ENCODE peak calls at places on chromosome 4, in seven cellular contexts. One of them, this sample, is unnamed.

GRCh38 chr4:185931986-185932385 is 120.0 kb upstream of the SORBS2 start:
- DNase-seq in fibroblast of mammary gland: peak
- DNase-seq in HFF-Myc: no peak
- DNase-seq in tibial artery: no peak
- DNase-seq in ascending aorta: no peak
- DNase-seq in foreskin fibroblast: no peak
- DNase-seq in fibroblast of the aortic adventitia: no peak
- DNase-seq in this sample: no peak

GRCh38 chr4:183635333-183635732 is 23.7 kb downstream of the RWDD4 start:
- DNase-seq in fibroblast of the aortic adventitia: no peak
- DNase-seq in ascending aorta: no peak
- DNase-seq in HFF-Myc: no peak
- DNase-seq in tibial artery: no peak
- DNase-seq in fibroblast of mammary gland: no peak
- DNase-seq in foreskin fibroblast: no peak
- DNase-seq in this sample: no peak

GRCh38 chr4:61202100-61202637 is 2.0 kb downstream of the ADGRL3 start:
- DNase-seq in fibroblast of the aortic adventitia: no peak
- DNase-seq in tibial artery: peak
- DNase-seq in foreskin fibroblast: peak
- DNase-seq in ascending aorta: no peak
- DNase-seq in fibroblast of mammary gland: no peak
- DNase-seq in HFF-Myc: no peak
- DNase-seq in this sample: no peak

GRCh38 chr4:2852481-2852881 is 8.8 kb downstream of the ADD1 start:
- DNase-seq in foreskin fibroblast: no peak
- DNase-seq in tibial artery: no peak
- DNase-seq in fibroblast of the aortic adventitia: no peak
- DNase-seq in fibroblast of mammary gland: no peak
- DNase-seq in HFF-Myc: no peak
- DNase-seq in ascending aorta: no peak
- DNase-seq in this sample: no peak

GRCh38 chr4:111228874-111229273 is 606.0 kb upstream of the PITX2 start:
- DNase-seq in fibroblast of mammary gland: peak
- DNase-seq in fibroblast of the aortic adventitia: peak
- DNase-seq in HFF-Myc: no peak
- DNase-seq in foreskin fibroblast: peak
- DNase-seq in ascending aorta: no peak
- DNase-seq in tibial artery: no peak
- DNase-seq in this sample: no peak

GRCh38 chr4:94654714-94655113 is 103.0 kb upstream of the BMPR1B start:
- DNase-seq in foreskin fibroblast: no peak
- DNase-seq in ascending aorta: no peak
- DNase-seq in fibroblast of mammary gland: no peak
- DNase-seq in fibroblast of the aortic adventitia: no peak
- DNase-seq in tibial artery: no peak
- DNase-seq in HFF-Myc: no peak
- DNase-seq in this sample: no peak

GRCh38 chr4:98506462-98507132 is 151.8 kb downstream of the TSPAN5 start:
- DNase-seq in HFF-Myc: no peak
- DNase-seq in ascending aorta: no peak
- DNase-seq in fibroblast of the aortic adventitia: no peak
- DNase-seq in tibial artery: no peak
- DNase-seq in fibroblast of mammary gland: no peak
- DNase-seq in foreskin fibroblast: no peak
- DNase-seq in this sample: no peak

GRCh38 chr4:151768835-151769234 is 8.0 kb upstream of the GATB start:
- DNase-seq in foreskin fibroblast: no peak
- DNase-seq in tibial artery: no peak
- DNase-seq in fibroblast of mammary gland: no peak
- DNase-seq in HFF-Myc: no peak
- DNase-seq in fibroblast of the aortic adventitia: no peak
- DNase-seq in ascending aorta: no peak
- DNase-seq in this sample: no peak

GRCh38 chr4:175308236-175308635 is 390.1 kb downstream of the ADAM29 start:
- DNase-seq in fibroblast of mammary gland: peak
- DNase-seq in ascending aorta: no peak
- DNase-seq in tibial artery: no peak
- DNase-seq in fibroblast of the aortic adventitia: peak
- DNase-seq in HFF-Myc: no peak
- DNase-seq in foreskin fibroblast: peak
- DNase-seq in this sample: no peak

GRCh38 chr4:23455482-23455881 is 434.4 kb downstream of the PPARGC1A start:
- DNase-seq in fibroblast of mammary gland: no peak
- DNase-seq in ascending aorta: no peak
- DNase-seq in HFF-Myc: no peak
- DNase-seq in tibial artery: no peak
- DNase-seq in fibroblast of the aortic adventitia: no peak
- DNase-seq in foreskin fibroblast: no peak
- DNase-seq in this sample: no peak

GRCh38 chr4:70969076-70969475 is 24.4 kb upstream of the DCK start:
- DNase-seq in foreskin fibroblast: no peak
- DNase-seq in fibroblast of mammary gland: no peak
- DNase-seq in fibroblast of the aortic adventitia: no peak
- DNase-seq in ascending aorta: no peak
- DNase-seq in HFF-Myc: no peak
- DNase-seq in tibial artery: no peak
- DNase-seq in this sample: no peak

GRCh38 chr4:94483895-94484294 is 32.2 kb downstream of the PDLIM5 start:
- DNase-seq in fibroblast of mammary gland: no peak
- DNase-seq in ascending aorta: no peak
- DNase-seq in fibroblast of the aortic adventitia: no peak
- DNase-seq in HFF-Myc: no peak
- DNase-seq in foreskin fibroblast: no peak
- DNase-seq in tibial artery: no peak
- DNase-seq in this sample: no peak

GRCh38 chr4:76854858-76855257 is 43.1 kb downstream of the SOWAHB start:
- DNase-seq in fibroblast of the aortic adventitia: no peak
- DNase-seq in foreskin fibroblast: no peak
- DNase-seq in fibroblast of mammary gland: no peak
- DNase-seq in ascending aorta: no peak
- DNase-seq in tibial artery: no peak
- DNase-seq in HFF-Myc: no peak
- DNase-seq in this sample: no peak

GRCh38 chr4:153497988-153498967 is 32.1 kb downstream of the TMEM131L start:
- DNase-seq in foreskin fibroblast: peak
- DNase-seq in fibroblast of the aortic adventitia: peak
- DNase-seq in tibial artery: no peak
- DNase-seq in fibroblast of mammary gland: peak
- DNase-seq in ascending aorta: no peak
- DNase-seq in HFF-Myc: no peak
- DNase-seq in this sample: no peak

GRCh38 chr4:126513596-126513995 is 1119.2 kb upstream of the INTU start:
- DNase-seq in ascending aorta: no peak
- DNase-seq in fibroblast of the aortic adventitia: no peak
- DNase-seq in tibial artery: no peak
- DNase-seq in HFF-Myc: no peak
- DNase-seq in foreskin fibroblast: no peak
- DNase-seq in fibroblast of mammary gland: no peak
- DNase-seq in this sample: no peak

GRCh38 chr4:79851625-79852304 is 221.3 kb downstream of the ANTXR2 start:
- DNase-seq in fibroblast of the aortic adventitia: peak
- DNase-seq in tibial artery: no peak
- DNase-seq in foreskin fibroblast: no peak
- DNase-seq in fibroblast of mammary gland: peak
- DNase-seq in ascending aorta: no peak
- DNase-seq in HFF-Myc: no peak
- DNase-seq in this sample: no peak

GRCh38 chr4:87420431-87420830 is 1.9 kb upstream of the NUDT9 start:
- DNase-seq in tibial artery: no peak
- DNase-seq in foreskin fibroblast: no peak
- DNase-seq in fibroblast of mammary gland: no peak
- DNase-seq in ascending aorta: no peak
- DNase-seq in fibroblast of the aortic adventitia: no peak
- DNase-seq in HFF-Myc: no peak
- DNase-seq in this sample: no peak

GRCh38 chr4:14023036-14023435 is 395.5 kb upstream of the BOD1L1 start:
- DNase-seq in ascending aorta: no peak
- DNase-seq in fibroblast of mammary gland: peak
- DNase-seq in tibial artery: no peak
- DNase-seq in fibroblast of the aortic adventitia: peak
- DNase-seq in foreskin fibroblast: peak
- DNase-seq in HFF-Myc: no peak
- DNase-seq in this sample: no peak

GRCh38 chr4:54439831-54440243 is 210.7 kb downstream of the PDGFRA start:
- DNase-seq in foreskin fibroblast: peak
- DNase-seq in fibroblast of mammary gland: peak
- DNase-seq in HFF-Myc: peak
- DNase-seq in fibroblast of the aortic adventitia: peak
- DNase-seq in ascending aorta: no peak
- DNase-seq in tibial artery: peak
- DNase-seq in this sample: no peak

GRCh38 chr4:25448379-25449109 is 71.5 kb downstream of the ANAPC4 start:
- DNase-seq in ascending aorta: no peak
- DNase-seq in fibroblast of mammary gland: no peak
- DNase-seq in HFF-Myc: peak
- DNase-seq in foreskin fibroblast: peak
- DNase-seq in fibroblast of the aortic adventitia: peak
- DNase-seq in tibial artery: no peak
- DNase-seq in this sample: no peak

GRCh38 chr4:6748286-6748685 is 32.3 kb downstream of the BLOC1S4 start:
- DNase-seq in tibial artery: no peak
- DNase-seq in fibroblast of the aortic adventitia: no peak
- DNase-seq in ascending aorta: no peak
- DNase-seq in foreskin fibroblast: no peak
- DNase-seq in HFF-Myc: no peak
- DNase-seq in fibroblast of mammary gland: no peak
- DNase-seq in this sample: no peak

GRCh38 chr4:174362340-174362739 is 78.6 kb downstream of the CEP44 start:
- DNase-seq in HFF-Myc: no peak
- DNase-seq in ascending aorta: no peak
- DNase-seq in fibroblast of mammary gland: no peak
- DNase-seq in tibial artery: no peak
- DNase-seq in fibroblast of the aortic adventitia: no peak
- DNase-seq in foreskin fibroblast: no peak
- DNase-seq in this sample: no peak

GRCh38 chr4:99665981-99666380 is 8.4 kb upstream of the C4orf54 start:
- DNase-seq in fibroblast of the aortic adventitia: no peak
- DNase-seq in fibroblast of mammary gland: no peak
- DNase-seq in ascending aorta: no peak
- DNase-seq in HFF-Myc: no peak
- DNase-seq in foreskin fibroblast: no peak
- DNase-seq in tibial artery: no peak
- DNase-seq in this sample: no peak

GRCh38 chr4:102868782-102869568 is at the start of gene CISD2:
- DNase-seq in HFF-Myc: peak
- DNase-seq in tibial artery: peak
- DNase-seq in fibroblast of mammary gland: peak
- DNase-seq in ascending aorta: peak
- DNase-seq in fibroblast of the aortic adventitia: peak
- DNase-seq in foreskin fibroblast: peak
- DNase-seq in this sample: peak
- H3K4me3 ChIP-seq in HFF-Myc: peak
- H3K4me3 ChIP-seq in tibial artery: peak
- H3K4me3 ChIP-seq in fibroblast of mammary gland: peak
- H3K4me3 ChIP-seq in ascending aorta: peak
- H3K4me3 ChIP-seq in fibroblast of the aortic adventitia: peak
- H3K4me3 ChIP-seq in foreskin fibroblast: peak
- H3K4me3 ChIP-seq in this sample: peak

DNA sequence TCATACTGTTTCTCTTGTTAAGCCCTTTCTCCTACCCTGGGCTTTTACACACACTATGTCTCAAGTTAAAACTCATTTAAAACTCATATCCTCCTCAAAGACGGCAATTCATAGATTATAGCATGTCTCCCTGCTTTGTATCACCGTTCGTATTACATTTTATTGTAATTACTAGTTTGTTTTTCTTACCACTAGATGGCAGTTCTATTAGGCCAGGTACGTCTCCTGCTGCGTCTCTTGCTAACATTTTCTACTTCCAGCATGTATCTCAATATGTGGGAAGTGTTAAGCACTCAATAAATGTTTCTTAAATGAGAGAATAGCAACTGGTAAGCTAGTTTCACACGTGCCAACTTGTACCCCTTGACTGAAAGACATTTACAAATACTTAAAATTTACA is 450.3 kb upstream of the PCDH7 start:
- DNase-seq in foreskin fibroblast: no peak
- DNase-seq in ascending aorta: no peak
- DNase-seq in fibroblast of the aortic adventitia: no peak
- DNase-seq in tibial artery: no peak
- DNase-seq in HFF-Myc: no peak
- DNase-seq in fibroblast of mammary gland: no peak
- DNase-seq in this sample: no peak
- TF ChIP-seq CTCF in foreskin fibroblast: no peak
- TF ChIP-seq CTCF in ascending aorta: no peak
- TF ChIP-seq CTCF in fibroblast of the aortic adventitia: peak
- TF ChIP-seq CTCF in tibial artery: no peak
- TF ChIP-seq CTCF in HFF-Myc: no peak
- TF ChIP-seq CTCF in fibroblast of mammary gland: no peak
- TF ChIP-seq CTCF in this sample: peak

GRCh38 chr4:108036252-108036651 is 46.6 kb downstream of the HADH start:
- DNase-seq in foreskin fibroblast: no peak
- DNase-seq in HFF-Myc: no peak
- DNase-seq in ascending aorta: no peak
- DNase-seq in fibroblast of the aortic adventitia: no peak
- DNase-seq in tibial artery: no peak
- DNase-seq in fibroblast of mammary gland: no peak
- DNase-seq in this sample: no peak

GRCh38 chr4:108035691-108036090 is 46.0 kb downstream of the HADH start:
- DNase-seq in tibial artery: no peak
- DNase-seq in fibroblast of mammary gland: no peak
- DNase-seq in fibroblast of the aortic adventitia: no peak
- DNase-seq in HFF-Myc: no peak
- DNase-seq in foreskin fibroblast: no peak
- DNase-seq in ascending aorta: no peak
- DNase-seq in this sample: no peak

GRCh38 chr4:108031427-108032083 is 41.9 kb downstream of the HADH start:
- DNase-seq in tibial artery: no peak
- DNase-seq in fibroblast of the aortic adventitia: no peak
- DNase-seq in foreskin fibroblast: no peak
- DNase-seq in ascending aorta: no peak
- DNase-seq in fibroblast of mammary gland: peak
- DNase-seq in HFF-Myc: no peak
- DNase-seq in this sample: no peak

GRCh38 chr4:108034560-108034959 is 44.9 kb downstream of the HADH start:
- DNase-seq in foreskin fibroblast: no peak
- DNase-seq in fibroblast of the aortic adventitia: no peak
- DNase-seq in tibial artery: no peak
- DNase-seq in fibroblast of mammary gland: no peak
- DNase-seq in HFF-Myc: no peak
- DNase-seq in ascending aorta: no peak
- DNase-seq in this sample: no peak

DNA sequence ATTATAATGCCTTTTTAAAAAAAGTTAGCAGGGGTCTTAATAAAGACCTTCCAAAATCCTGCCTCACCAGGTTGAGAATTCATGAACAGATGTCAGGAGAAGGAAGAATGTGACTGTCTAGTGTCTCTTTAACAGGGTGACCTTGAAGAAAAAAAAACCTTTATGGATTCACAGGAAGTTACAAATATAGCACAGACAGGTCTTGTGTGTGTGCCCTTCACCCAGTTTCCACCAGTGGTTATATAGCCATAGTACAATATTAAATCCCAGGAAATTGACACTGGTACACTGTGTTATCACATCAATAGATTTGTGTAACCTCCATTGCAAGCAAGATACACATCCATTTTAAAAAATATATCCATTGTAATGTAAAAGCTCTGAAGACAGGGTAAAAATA is 43.7 kb downstream of the HADH start:
- DNase-seq in foreskin fibroblast: no peak
- DNase-seq in HFF-Myc: no peak
- DNase-seq in fibroblast of mammary gland: no peak
- DNase-seq in fibroblast of the aortic adventitia: no peak
- DNase-seq in tibial artery: no peak
- DNase-seq in ascending aorta: no peak
- DNase-seq in this sample: no peak
- H3K4me3 ChIP-seq in foreskin fibroblast: no peak
- H3K4me3 ChIP-seq in HFF-Myc: no peak
- H3K4me3 ChIP-seq in fibroblast of mammary gland: no peak
- H3K4me3 ChIP-seq in fibroblast of the aortic adventitia: no peak
- H3K4me3 ChIP-seq in tibial artery: no peak
- H3K4me3 ChIP-seq in ascending aorta: no peak
- H3K4me3 ChIP-seq in this sample: no peak

GRCh38 chr4:20248155-20248558 is 3.5 kb upstream of the SLIT2 start:
- DNase-seq in ascending aorta: no peak
- DNase-seq in HFF-Myc: peak
- DNase-seq in tibial artery: no peak
- DNase-seq in fibroblast of mammary gland: peak
- DNase-seq in fibroblast of the aortic adventitia: peak
- DNase-seq in foreskin fibroblast: peak
- DNase-seq in this sample: no peak
- TF ChIP-seq CTCF in ascending aorta: peak
- TF ChIP-seq CTCF in HFF-Myc: peak
- TF ChIP-seq CTCF in tibial artery: peak
- TF ChIP-seq CTCF in fibroblast of mammary gland: peak
- TF ChIP-seq CTCF in fibroblast of the aortic adventitia: peak
- TF ChIP-seq CTCF in foreskin fibroblast: peak
- TF ChIP-seq CTCF in this sample: peak